ENCODE peak calls at places on chromosomes 2 and 18, in five cellular contexts. K is fibroblast of lung, Z is IMR-90, G is mucosa of descending colon, T is esophagus squamous epithelium. A is an unnamed sample. For H3K4me1, the result is how much of the 10 kb centered on the place peaks cover.

GRCh38 chr18:10444314-10445006 is 10.0 kb upstream of the APCDD1 start:
- DNase-seq in K (peak), Z (peak), G (no peak), T (no peak), A (peak)

GRCh38 chr2:26674771-26675170 is 17.8 kb upstream of the KCNK3 start:
- DNase-seq in K (no peak), Z (no peak), G (no peak), T (no peak), A (no peak)

GRCh38 chr18:62847081-62847480 is 131.7 kb downstream of the PHLPP1 start:
- DNase-seq in K (no peak), Z (no peak), G (no peak), T (no peak), A (no peak)

GRCh38 chr18:75297731-75298130 is 87.1 kb downstream of the TSHZ1 start:
- DNase-seq in K (no peak), Z (no peak), G (no peak), T (no peak), A (no peak)

GRCh38 chr2:96102596-96103387 is 13.6 kb downstream of the ADRA2B start:
- DNase-seq in K (no peak), Z (no peak), G (peak), T (no peak), A (no peak)

GRCh38 chr2:199329024-199329423 is 128.7 kb downstream of the SATB2 start:
- DNase-seq in K (no peak), Z (no peak), G (no peak), T (no peak), A (no peak)

GRCh38 chr18:36450264-36450663 is 152.8 kb downstream of the FHOD3 start:
- DNase-seq in K (no peak), Z (no peak), G (no peak), T (no peak), A (no peak)

GRCh38 chr2:221176666-221177065 is 395.4 kb downstream of the EPHA4 start:
- DNase-seq in K (no peak), Z (no peak), G (no peak), T (no peak), A (no peak)

GRCh38 chr2:8125741-8126691 is 555.8 kb upstream of the ID2 start:
- DNase-seq in K (peak), Z (peak), G (no peak), T (no peak), A (peak)

DNA sequence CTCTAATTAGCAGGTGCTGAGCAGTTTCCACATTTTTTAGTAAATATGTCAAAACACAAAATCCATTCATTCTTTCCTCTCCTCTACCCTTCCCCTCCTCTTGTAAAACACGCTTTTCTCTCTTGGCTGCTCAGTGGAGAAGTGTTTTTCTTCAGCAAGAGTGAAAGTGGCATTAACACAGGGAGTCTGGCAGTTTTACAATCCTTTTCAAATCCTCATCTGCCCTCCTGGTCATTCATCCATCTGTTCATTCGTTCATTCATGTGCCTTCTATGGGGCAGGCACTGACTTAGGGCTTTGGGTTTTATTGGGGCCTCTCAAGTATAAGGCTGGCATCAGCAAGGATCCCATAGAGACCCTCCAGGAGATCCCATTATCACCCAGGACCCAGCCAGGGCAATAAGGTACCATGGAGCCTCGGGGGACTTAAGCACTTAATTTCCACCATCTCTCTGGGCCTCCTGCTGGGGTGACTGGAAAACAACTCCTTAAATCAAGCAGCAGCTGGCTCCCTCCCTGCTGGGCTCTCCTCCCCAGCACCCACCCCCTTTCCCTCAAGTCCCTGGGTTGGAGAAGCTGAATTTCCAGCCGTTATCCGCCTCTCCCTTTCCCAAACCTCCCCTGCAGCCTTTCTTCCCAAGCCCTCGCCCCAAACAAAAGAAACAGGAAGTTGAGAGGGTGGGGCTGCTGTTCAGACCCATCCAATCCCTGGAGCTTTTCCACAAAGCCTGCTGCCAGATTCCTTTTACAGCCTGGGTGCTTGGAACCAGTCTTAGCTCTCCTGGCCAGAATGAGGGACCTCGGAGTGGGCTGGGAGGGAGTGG is 32.6 kb downstream of the MARCHF4 start:
- DNase-seq in K (peak), Z (peak), G (no peak), T (no peak), A (no peak)
- H3K4me3 ChIP-seq in K (peak), Z (no peak), G (no peak), T (peak), A (no peak)

GRCh38 chr2:62803961-62804360 is 98.4 kb downstream of the EHBP1 start:
- DNase-seq in K (no peak), Z (no peak), G (no peak), T (no peak), A (no peak)

GRCh38 chr2:62800618-62801017 is 95.1 kb downstream of the EHBP1 start:
- DNase-seq in K (no peak), Z (no peak), G (no peak), T (no peak), A (no peak)

GRCh38 chr2:62806231-62806630 is 100.7 kb downstream of the EHBP1 start:
- DNase-seq in K (no peak), Z (no peak), G (no peak), T (no peak), A (no peak)

GRCh38 chr2:62801110-62801509 is 95.6 kb downstream of the EHBP1 start:
- DNase-seq in K (no peak), Z (no peak), G (no peak), T (no peak), A (no peak)

DNA sequence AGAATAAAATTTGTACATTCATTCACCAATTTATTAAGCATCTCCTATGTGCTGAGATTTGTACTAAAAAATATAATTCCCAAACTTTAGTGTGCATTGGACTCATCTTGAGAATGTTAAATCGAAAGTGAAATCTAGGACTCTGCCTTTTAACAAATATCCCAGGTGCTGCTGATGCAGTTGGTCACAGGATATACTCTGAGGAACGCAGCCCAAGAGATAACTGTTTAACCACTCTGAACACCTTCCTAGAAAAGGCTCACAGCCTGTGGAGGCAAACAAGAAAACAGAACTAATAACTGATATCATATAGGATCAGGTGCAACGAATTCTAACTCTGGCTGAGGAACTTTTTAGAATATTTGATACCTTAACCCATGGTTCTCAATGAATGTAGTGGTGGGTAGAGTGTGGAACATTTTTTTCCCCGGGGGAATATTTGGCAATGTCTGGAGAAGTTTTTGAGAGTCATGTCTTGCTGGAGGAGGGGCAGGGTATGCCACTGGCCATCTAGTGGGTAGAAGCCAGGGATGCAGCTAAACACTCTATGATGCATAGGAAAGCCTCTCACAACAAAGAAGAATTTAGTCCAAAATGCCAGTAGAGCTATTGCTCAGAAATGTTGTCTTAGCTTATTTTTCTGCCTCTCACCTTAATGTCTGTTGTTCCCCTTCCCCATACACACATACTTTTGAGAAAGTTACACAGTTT is 96.5 kb downstream of the EHBP1 start:
- DNase-seq in K (no peak), Z (peak), G (no peak), T (no peak), A (peak)
- TF ChIP-seq CTCF in K (peak), Z (peak), G (no peak), T (no peak), A (no peak)

GRCh38 chr2:38095079-38095478 is 19.1 kb upstream of the CYP1B1 start:
- DNase-seq in K (no peak), Z (no peak), G (no peak), T (no peak), A (no peak)
- H3K4me1 ChIP-seq in K (under half), Z (under half), G (under half), T (half or more), A (under half)

GRCh38 chr18:57353137-57353939 is 981 bp downstream of the ST8SIA3 start:
- DNase-seq in K (no peak), Z (no peak), G (no peak), T (no peak), A (no peak)
- H3K4me3 ChIP-seq in K (no peak), Z (no peak), G (no peak), T (no peak), A (no peak)

GRCh38 chr2:105577762-105578161 is 166.9 kb upstream of the NCK2 start:
- DNase-seq in K (no peak), Z (no peak), G (no peak), T (no peak), A (no peak)

GRCh38 chr2:105582952-105583660 is 161.6 kb upstream of the NCK2 start:
- DNase-seq in K (no peak), Z (no peak), G (no peak), T (no peak), A (peak)

GRCh38 chr2:105581568-105581944 is 163.2 kb upstream of the NCK2 start:
- DNase-seq in K (no peak), Z (no peak), G (no peak), T (no peak), A (no peak)

GRCh38 chr2:105578166-105578565 is 166.5 kb upstream of the NCK2 start:
- DNase-seq in K (no peak), Z (no peak), G (no peak), T (no peak), A (peak)

DNA sequence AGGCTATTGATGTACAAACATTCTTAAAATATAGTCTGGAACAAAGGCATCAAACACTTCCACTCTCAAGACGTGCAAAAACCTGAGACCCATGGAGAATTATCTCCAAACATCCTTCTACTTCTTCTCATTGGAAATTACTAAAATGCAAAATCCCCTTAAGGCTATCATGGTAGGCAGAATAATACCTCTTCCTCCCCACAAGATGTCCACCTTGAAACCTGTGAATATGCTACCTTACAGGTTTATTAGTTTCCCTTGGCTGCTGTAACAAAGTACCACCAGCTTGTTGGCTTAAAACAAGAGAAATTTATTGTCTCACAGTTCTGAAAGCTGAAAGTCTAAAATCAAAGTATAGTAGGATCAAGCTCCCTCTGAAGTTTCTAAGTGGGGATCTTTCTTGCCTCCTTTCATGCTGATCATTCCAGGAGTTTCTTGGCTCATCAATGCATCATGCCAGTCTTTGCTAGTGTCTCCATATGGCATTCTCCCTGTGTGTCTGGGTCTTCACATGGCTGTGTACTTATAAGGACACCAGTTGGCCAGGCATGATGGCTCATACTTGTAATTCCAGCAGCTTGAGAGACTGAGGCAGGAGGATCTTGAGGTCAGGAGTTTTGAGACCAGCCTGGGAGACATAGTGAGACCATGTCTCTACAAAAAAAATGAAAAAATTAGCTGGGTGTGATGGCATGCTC is 163.7 kb upstream of the NCK2 start:
- DNase-seq in K (no peak), Z (no peak), G (no peak), T (no peak), A (no peak)
- TF ChIP-seq CTCF in K (no peak), Z (no peak), G (no peak), T (no peak), A (no peak)

DNA sequence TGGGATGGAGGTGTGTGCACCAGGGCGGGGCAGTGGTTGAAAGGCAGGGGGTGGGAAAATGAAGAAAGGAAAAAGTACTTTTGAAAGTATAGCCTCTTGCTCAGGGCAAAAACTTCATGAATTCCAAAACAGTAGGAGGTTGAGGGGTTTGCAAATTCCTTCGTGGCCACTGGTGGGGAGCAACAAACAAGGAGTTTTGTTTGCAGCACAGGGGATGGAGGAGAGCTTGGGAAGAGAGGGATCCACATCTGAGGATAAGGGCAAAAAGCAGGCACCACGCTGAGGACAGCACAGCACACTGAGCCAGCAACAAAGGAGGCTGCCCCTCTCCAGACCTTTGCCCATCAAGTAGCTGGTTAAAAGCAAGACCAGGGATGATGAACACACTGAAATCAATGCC is 149.0 kb downstream of the TCF4 start:
- DNase-seq in K (no peak), Z (no peak), G (no peak), T (no peak), A (no peak)
- H3K4me1 ChIP-seq in K (under half), Z (under half), G (under half), T (under half), A (under half)